ENCODE peak calls at places on chromosomes 5 and 9, in four cellular contexts. One of them, this sample, is unnamed.

GRCh38 chr9:34035656-34036055 is 13.0 kb downstream of the UBAP2 start:
- DNase-seq in WTC11: no peak
- DNase-seq in H1: no peak
- DNase-seq in K562: no peak
- DNase-seq in this sample: no peak

GRCh38 chr9:17625644-17626388 is 47.0 kb downstream of the SH3GL2 start:
- DNase-seq in H1: no peak
- DNase-seq in WTC11: no peak
- DNase-seq in K562: no peak
- DNase-seq in this sample: no peak

GRCh38 chr5:176609724-176610429 is at the start of gene GPRIN1:
- DNase-seq in WTC11: peak; percentile 66
- DNase-seq in H1: no peak
- DNase-seq in K562: peak; percentile 94
- DNase-seq in this sample: peak; percentile 98

GRCh38 chr5:160088805-160089204 is 30.4 kb downstream of the PWWP2A start:
- DNase-seq in K562: no peak
- DNase-seq in WTC11: no peak
- DNase-seq in H1: no peak
- DNase-seq in this sample: no peak

GRCh38 chr5:125717209-125717608 is 706.0 kb upstream of the GRAMD2B start:
- DNase-seq in H1: no peak
- DNase-seq in WTC11: no peak
- DNase-seq in K562: no peak
- DNase-seq in this sample: no peak

GRCh38 chr5:158754018-158754514 is 345.6 kb downstream of the EBF1 start:
- DNase-seq in WTC11: no peak
- DNase-seq in H1: no peak
- DNase-seq in K562: no peak
- DNase-seq in this sample: no peak

GRCh38 chr9:36319806-36320205 is 61.6 kb upstream of the GNE start:
- DNase-seq in K562: no peak
- DNase-seq in WTC11: no peak
- DNase-seq in H1: no peak
- DNase-seq in this sample: no peak

GRCh38 chr5:173395257-173395932 is 67.2 kb upstream of the STC2 start:
- DNase-seq in K562: peak; percentile 25
- DNase-seq in WTC11: peak; percentile 20
- DNase-seq in H1: no peak
- DNase-seq in this sample: no peak

GRCh38 chr5:172403191-172403794 is 51.0 kb downstream of the SH3PXD2B start:
- DNase-seq in WTC11: peak; percentile 42
- DNase-seq in K562: no peak
- DNase-seq in H1: no peak
- DNase-seq in this sample: no peak

GRCh38 chr5:89759824-89760223 is 649.7 kb downstream of the CETN3 start:
- DNase-seq in H1: no peak
- DNase-seq in K562: no peak
- DNase-seq in WTC11: no peak
- DNase-seq in this sample: no peak

GRCh38 chr9:71822455-71822854 is 54.1 kb upstream of the CEMIP2 start:
- DNase-seq in WTC11: no peak
- DNase-seq in K562: no peak
- DNase-seq in H1: no peak
- DNase-seq in this sample: no peak

GRCh38 chr9:96186601-96187011 is 115.4 kb downstream of the HSD17B3 start:
- DNase-seq in WTC11: peak; percentile 75
- DNase-seq in H1: peak; percentile 39
- DNase-seq in K562: no peak
- DNase-seq in this sample: no peak

GRCh38 chr9:73081979-73082657 is 69.5 kb upstream of the ANXA1 start:
- DNase-seq in K562: peak; percentile 16
- DNase-seq in WTC11: no peak
- DNase-seq in H1: no peak
- DNase-seq in this sample: peak; percentile 23

GRCh38 chr9:99822596-99823391 is 1.1 kb downstream of the NR4A3 start:
- DNase-seq in K562: peak; percentile 19
- DNase-seq in WTC11: peak; percentile 61
- DNase-seq in H1: no peak
- DNase-seq in this sample: peak; percentile 68

GRCh38 chr9:76266649-76267627 is 127.3 kb downstream of the RFK start:
- DNase-seq in WTC11: no peak
- DNase-seq in K562: no peak
- DNase-seq in H1: no peak
- DNase-seq in this sample: no peak

GRCh38 chr9:134502261-134503211 is 139.1 kb upstream of the COL5A1 start:
- DNase-seq in WTC11: no peak
- DNase-seq in K562: no peak
- DNase-seq in H1: no peak
- DNase-seq in this sample: peak; percentile 75

GRCh38 chr5:56279291-56279690 is 46.2 kb upstream of the ANKRD55 start:
- DNase-seq in H1: no peak
- DNase-seq in K562: no peak
- DNase-seq in WTC11: no peak
- DNase-seq in this sample: no peak

GRCh38 chr5:61357745-61358144 is 25.7 kb downstream of the ZSWIM6 start:
- DNase-seq in H1: no peak
- DNase-seq in K562: peak; percentile 15
- DNase-seq in WTC11: peak; percentile 54
- DNase-seq in this sample: no peak

GRCh38 chr5:140497897-140498296 is 49.6 kb upstream of the EIF4EBP3 start:
- DNase-seq in K562: no peak
- DNase-seq in H1: no peak
- DNase-seq in WTC11: no peak
- DNase-seq in this sample: no peak

GRCh38 chr5:154771383-154771901 is 16.3 kb downstream of the LARP1 start:
- DNase-seq in K562: no peak
- DNase-seq in WTC11: peak; percentile 36
- DNase-seq in H1: no peak
- DNase-seq in this sample: peak; percentile 79

GRCh38 chr9:72789915-72790314 is 162.9 kb downstream of the ALDH1A1 start:
- DNase-seq in H1: no peak
- DNase-seq in WTC11: no peak
- DNase-seq in K562: no peak
- DNase-seq in this sample: no peak

GRCh38 chr9:135156525-135157510 is 69.3 kb downstream of the OLFM1 start:
- DNase-seq in K562: peak; percentile 73
- DNase-seq in H1: peak; percentile 61
- DNase-seq in WTC11: peak; percentile 84
- DNase-seq in this sample: no peak

GRCh38 chr5:42360061-42360460 is 63.2 kb upstream of the GHR start:
- DNase-seq in WTC11: no peak
- DNase-seq in H1: no peak
- DNase-seq in K562: no peak
- DNase-seq in this sample: no peak

GRCh38 chr5:79831910-79832309 is 142.3 kb downstream of the CMYA5 start:
- DNase-seq in WTC11: no peak
- DNase-seq in H1: no peak
- DNase-seq in K562: no peak
- DNase-seq in this sample: no peak
- TF ChIP-seq TEAD4 in WTC11: no peak
- TF ChIP-seq TEAD4 in H1: no peak
- TF ChIP-seq TEAD4 in K562: no peak
- TF ChIP-seq TEAD4 in this sample: no peak

GRCh38 chr9:137383453-137384115 is 39.4 kb downstream of the EXD3 start:
- DNase-seq in WTC11: peak; percentile 15
- DNase-seq in K562: no peak
- DNase-seq in H1: no peak
- DNase-seq in this sample: no peak
- TF ChIP-seq TEAD4 in WTC11: no peak
- TF ChIP-seq TEAD4 in K562: no peak
- TF ChIP-seq TEAD4 in H1: no peak
- TF ChIP-seq TEAD4 in this sample: no peak

GRCh38 chr9:110443878-110444245 is 106.2 kb upstream of the TXNDC8 start:
- DNase-seq in K562: no peak
- DNase-seq in WTC11: no peak
- DNase-seq in H1: no peak
- DNase-seq in this sample: no peak
- TF ChIP-seq TEAD4 in K562: no peak
- TF ChIP-seq TEAD4 in WTC11: no peak
- TF ChIP-seq TEAD4 in H1: no peak
- TF ChIP-seq TEAD4 in this sample: no peak

DNA sequence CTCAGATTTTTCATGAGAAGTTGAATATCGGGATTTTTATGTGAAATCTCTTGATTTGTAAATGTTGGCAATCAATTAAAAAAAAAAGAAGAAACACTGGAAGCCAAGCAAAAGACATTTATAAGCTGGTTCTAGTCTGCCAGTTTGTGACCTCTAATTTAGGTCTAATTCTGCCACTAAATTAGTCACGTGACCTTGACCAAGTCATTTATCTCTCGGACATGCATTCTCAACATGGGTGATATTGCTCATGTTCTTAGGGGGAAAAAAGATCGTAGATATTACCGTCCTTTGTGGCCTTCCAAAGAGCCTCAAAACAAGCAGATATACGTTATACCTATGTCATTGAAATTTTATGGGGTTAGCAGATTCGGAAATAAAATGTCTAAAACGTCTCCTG is 52.9 kb upstream of the PTPDC1 start:
- DNase-seq in K562: no peak
- DNase-seq in WTC11: no peak
- DNase-seq in H1: no peak
- DNase-seq in this sample: no peak
- TF ChIP-seq TEAD4 in K562: no peak
- TF ChIP-seq TEAD4 in WTC11: no peak
- TF ChIP-seq TEAD4 in H1: no peak
- TF ChIP-seq TEAD4 in this sample: no peak

GRCh38 chr9:89508951-89509607 is 11.2 kb upstream of the SEMA4D start:
- DNase-seq in H1: no peak
- DNase-seq in WTC11: no peak
- DNase-seq in K562: no peak
- DNase-seq in this sample: no peak

GRCh38 chr9:89519393-89519805 is 21.5 kb upstream of the SEMA4D start:
- DNase-seq in WTC11: no peak
- DNase-seq in H1: no peak
- DNase-seq in K562: no peak
- DNase-seq in this sample: no peak

GRCh38 chr9:89518466-89519392 is 20.8 kb upstream of the SEMA4D start:
- DNase-seq in K562: no peak
- DNase-seq in H1: no peak
- DNase-seq in WTC11: no peak
- DNase-seq in this sample: no peak

GRCh38 chr9:89515416-89515815 is 17.5 kb upstream of the SEMA4D start:
- DNase-seq in K562: no peak
- DNase-seq in H1: no peak
- DNase-seq in WTC11: no peak
- DNase-seq in this sample: no peak

GRCh38 chr9:89513836-89514235 is 15.9 kb upstream of the SEMA4D start:
- DNase-seq in WTC11: no peak
- DNase-seq in K562: no peak
- DNase-seq in H1: no peak
- DNase-seq in this sample: no peak
- TF ChIP-seq TEAD4 in WTC11: no peak
- TF ChIP-seq TEAD4 in K562: no peak
- TF ChIP-seq TEAD4 in H1: no peak
- TF ChIP-seq TEAD4 in this sample: no peak